ENCODE peak calls at places on chromosomes 5 and 9, in ten cellular contexts. P, L, I, G, D, R, T, E, A and C are unnamed samples.

GRCh38 chr5:14444161-14444560 is 137.4 kb upstream of the OTULINL start:
- DNase-seq in P (no peak), L (no peak), I (no peak), G (no peak), D (no peak), R (no peak), T (no peak), E (no peak), A (no peak), C (no peak)

GRCh38 chr9:134344068-134344820 is 18.0 kb downstream of the RXRA start:
- DNase-seq in P (peak), L (peak), I (peak), G (no peak), D (peak), R (no peak), T (peak), E (peak), A (peak), C (peak)

GRCh38 chr5:36373527-36374086 is 71.9 kb upstream of the RANBP3L start:
- DNase-seq in P (peak), L (no peak), I (peak), G (no peak), D (no peak), R (no peak), T (peak), E (peak), A (peak), C (no peak)

GRCh38 chr5:171495122-171495700 is 75.8 kb downstream of the FGF18 start:
- DNase-seq in P (no peak), L (no peak), I (no peak), G (no peak), D (peak), R (no peak), T (no peak), E (no peak), A (peak), C (no peak)

GRCh38 chr5:43514471-43514815 is 505 bp downstream of the C5orf34 start:
- DNase-seq in P (peak), L (no peak), I (no peak), G (no peak), D (peak), R (no peak), T (no peak), E (no peak), A (peak), C (peak)

GRCh38 chr5:173916233-173916632 is 28.1 kb downstream of the CPEB4 start:
- DNase-seq in P (no peak), L (no peak), I (no peak), G (no peak), D (peak), R (no peak), T (no peak), E (no peak), A (no peak), C (peak)

GRCh38 chr9:33676746-33677505 is 118.4 kb upstream of the PRSS3 start:
- DNase-seq in P (peak), L (no peak), I (peak), G (peak), D (peak), R (peak), T (peak), E (peak), A (peak), C (peak)

GRCh38 chr5:151670953-151671636 is 15.6 kb downstream of the SPARC start:
- DNase-seq in P (no peak), L (no peak), I (peak), G (no peak), D (no peak), R (no peak), T (no peak), E (no peak), A (peak), C (no peak)

GRCh38 chr5:127055880-127056653 is 17.2 kb downstream of the C5orf63 start:
- DNase-seq in P (no peak), L (no peak), I (no peak), G (no peak), D (no peak), R (no peak), T (no peak), E (no peak), A (no peak), C (no peak)

GRCh38 chr5:157540707-157541451 is 34.7 kb downstream of the ADAM19 start:
- DNase-seq in P (peak), L (no peak), I (peak), G (no peak), D (no peak), R (no peak), T (peak), E (peak), A (peak), C (no peak)
- H3K4me3 ChIP-seq in P (no peak), L (no peak), I (no peak), G (no peak), D (no peak), R (peak), T (no peak), E (no peak), A (peak), C (no peak)

GRCh38 chr5:149839761-149840160 is 104.8 kb downstream of the PDE6A start:
- DNase-seq in P (no peak), L (no peak), I (no peak), G (no peak), D (no peak), R (no peak), T (no peak), E (no peak), A (peak), C (no peak)

GRCh38 chr5:149838881-149839739 is 105.5 kb downstream of the PDE6A start:
- DNase-seq in P (peak), L (no peak), I (no peak), G (no peak), D (no peak), R (no peak), T (no peak), E (no peak), A (peak), C (no peak)

GRCh38 chr5:149837680-149838269 is 106.8 kb downstream of the PDE6A start:
- DNase-seq in P (peak), L (no peak), I (no peak), G (peak), D (peak), R (peak), T (peak), E (peak), A (peak), C (peak)

GRCh38 chr5:149841844-149842793 is 102.5 kb downstream of the PDE6A start:
- DNase-seq in P (no peak), L (no peak), I (no peak), G (no peak), D (no peak), R (no peak), T (no peak), E (no peak), A (no peak), C (no peak)

DNA sequence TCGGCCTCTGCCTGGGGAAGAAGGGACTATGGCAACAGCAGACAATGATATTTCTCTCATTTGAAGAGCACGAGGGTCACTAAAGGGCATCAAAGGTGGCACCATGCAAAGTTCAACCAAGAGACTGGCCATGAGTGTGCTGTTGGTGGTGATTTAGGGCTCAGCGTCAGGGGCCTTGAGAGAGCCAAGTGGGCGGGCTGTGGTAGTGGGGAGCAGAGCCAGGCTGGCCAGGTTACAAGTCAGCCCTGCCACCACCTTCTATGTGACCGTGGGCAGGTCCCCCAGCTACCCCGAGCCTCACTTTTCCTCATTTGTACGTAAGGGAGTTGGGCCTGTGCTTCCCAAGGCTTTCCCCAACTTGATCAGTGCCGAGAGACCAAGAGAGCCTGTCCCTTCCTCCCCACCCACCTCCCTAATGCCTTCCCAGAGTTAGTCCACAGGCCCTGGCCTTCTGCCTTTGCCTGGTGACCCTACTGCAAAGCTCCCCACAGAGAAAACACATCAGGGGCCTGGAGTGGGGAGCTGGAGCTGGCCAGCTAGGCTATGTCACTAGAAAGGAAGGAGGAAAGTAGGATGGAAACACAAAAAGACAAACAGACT is 104.3 kb downstream of the PDE6A start:
- DNase-seq in P (no peak), L (no peak), I (no peak), G (no peak), D (no peak), R (no peak), T (no peak), E (no peak), A (no peak), C (no peak)
- H3K4me3 ChIP-seq in P (no peak), L (no peak), I (no peak), G (no peak), D (no peak), R (no peak), T (no peak), E (no peak), A (no peak), C (no peak)

GRCh38 chr5:96922452-96923244 is 13.2 kb upstream of the LNPEP start:
- DNase-seq in P (no peak), L (no peak), I (no peak), G (no peak), D (no peak), R (no peak), T (no peak), E (no peak), A (no peak), C (no peak)
- H3K4me3 ChIP-seq in P (no peak), L (no peak), I (no peak), G (no peak), D (no peak), R (no peak), T (no peak), E (no peak), A (no peak), C (no peak)

GRCh38 chr5:134438641-134439621 is 27.2 kb upstream of the CDKN2AIPNL start:
- DNase-seq in P (peak), L (no peak), I (peak), G (no peak), D (peak), R (peak), T (peak), E (peak), A (peak), C (no peak)
- H3K4me3 ChIP-seq in P (no peak), L (no peak), I (no peak), G (no peak), D (no peak), R (no peak), T (no peak), E (no peak), A (no peak), C (no peak)

GRCh38 chr5:87826507-87826906 is 413.8 kb upstream of the CCNH start:
- DNase-seq in P (no peak), L (no peak), I (no peak), G (no peak), D (no peak), R (no peak), T (no peak), E (no peak), A (no peak), C (no peak)
- H3K4me3 ChIP-seq in P (no peak), L (no peak), I (no peak), G (no peak), D (no peak), R (no peak), T (no peak), E (no peak), A (no peak), C (no peak)